ENCODE peak calls at places on chromosome 2, in six cellular contexts. H is A172; T is GM04504; P is heart left ventricle; I is activated CD8-positive, alpha-beta memory T cell treated with anti-CD3 and anti-CD28 coated beads, Interleukin-2, amount 50 U/mL, for 48 hours; U is pancreas. B is an unnamed sample.

GRCh38 chr2:132604561-132604960 is 65.4 kb downstream of the LYPD1 start:
- DNase-seq in I (no peak), U (no peak), T (no peak), H (no peak), P (no peak), B (no peak)

GRCh38 chr2:221388891-221389290 is 183.2 kb downstream of the EPHA4 start:
- DNase-seq in P (no peak), T (no peak), U (no peak), I (no peak), H (no peak), B (no peak)

GRCh38 chr2:144936442-144936841 is 416.5 kb upstream of the ZEB2 start:
- DNase-seq in P (no peak), I (no peak), H (no peak), U (no peak), T (no peak), B (no peak)

GRCh38 chr2:80496770-80497169 is 192.2 kb upstream of the LRRTM1 start:
- DNase-seq in T (peak), H (peak), P (no peak), U (no peak), I (no peak), B (peak)

GRCh38 chr2:88690591-88691338 is 708 bp upstream of the RPIA start:
- DNase-seq in I (peak), P (no peak), U (peak), T (no peak), H (no peak), B (no peak)

GRCh38 chr2:205545971-205546370 is 136.3 kb upstream of the NRP2 start:
- DNase-seq in T (no peak), H (no peak), I (no peak), U (no peak), P (no peak), B (no peak)

GRCh38 chr2:229141626-229142025 is 129.5 kb downstream of the PID1 start:
- DNase-seq in U (no peak), T (no peak), I (no peak), P (no peak), H (peak), B (no peak)

GRCh38 chr2:241229563-241230401 is 41.3 kb downstream of the ANO7 start:
- DNase-seq in H (no peak), P (no peak), I (no peak), T (no peak), U (peak), B (no peak)

GRCh38 chr2:42964444-42965081 is 172.2 kb upstream of the HAAO start:
- DNase-seq in P (peak), H (peak), U (no peak), I (no peak), T (peak), B (peak)

GRCh38 chr2:62198237-62198633 is 2.3 kb downstream of the B3GNT2 start:
- DNase-seq in T (no peak), I (no peak), U (no peak), P (no peak), H (no peak), B (no peak)

GRCh38 chr2:172446524-172447063 is 19.2 kb downstream of the ITGA6 start:
- DNase-seq in U (no peak), T (no peak), I (no peak), H (no peak), P (no peak), B (no peak)

GRCh38 chr2:75960134-75961009 is 249.7 kb upstream of the GCFC2 start:
- DNase-seq in P (no peak), U (no peak), I (no peak), H (no peak), T (no peak), B (no peak)

GRCh38 chr2:227853204-227853629 is 18.2 kb upstream of the DAW1 start:
- DNase-seq in U (no peak), I (no peak), T (no peak), H (peak), P (no peak), B (peak)